ENCODE peak calls at places on chromosome 4, in four cellular contexts. Y is suprapubic skin, G is adrenal gland, J is SK-N-SH. R is an unnamed sample.

GRCh38 chr4:185550933-185551332 is 15.6 kb upstream of the PDLIM3 start:
- DNase-seq in J (no peak), G (no peak), Y (no peak), R (no peak)

GRCh38 chr4:118265312-118266144 is 87.3 kb downstream of the PRSS12 start:
- DNase-seq in Y (no peak), G (no peak), J (peak; percentile 71), R (no peak)

GRCh38 chr4:37453004-37453360 is 208.4 kb downstream of the NWD2 start:
- DNase-seq in G (no peak), J (peak; percentile 47), Y (no peak), R (peak; percentile 73)

GRCh38 chr4:185709802-185710486 is 102.0 kb downstream of the SORBS2 start:
- DNase-seq in Y (no peak), G (peak; percentile 82), J (no peak), R (no peak)

GRCh38 chr4:161702287-161702686 is 461.5 kb downstream of the FSTL5 start:
- DNase-seq in G (no peak), J (no peak), Y (no peak), R (peak; percentile 2)

GRCh38 chr4:98514930-98515809 is 143.2 kb downstream of the TSPAN5 start:
- DNase-seq in J (peak; percentile 23), Y (no peak), G (no peak), R (no peak)

GRCh38 chr4:85498068-85498733 is 23.3 kb downstream of the ARHGAP24 start:
- DNase-seq in G (peak; percentile 50), Y (peak; percentile 78), J (no peak), R (no peak)

GRCh38 chr4:120921456-120922389 is 803 bp downstream of the PRDM5 start:
- DNase-seq in J (no peak), G (peak; percentile 77), Y (peak; percentile 86), R (peak; percentile 69)

GRCh38 chr4:119209077-119209476 is 3.4 kb upstream of the USP53 start:
- DNase-seq in J (no peak), Y (no peak), G (no peak), R (no peak)

GRCh38 chr4:25862411-25863346 is at the start of gene SEL1L3:
- DNase-seq in Y (no peak), G (no peak), J (peak; percentile 84), R (peak; percentile 95)

GRCh38 chr4:25865586-25865985 is 2.8 kb upstream of the SEL1L3 start:
- DNase-seq in G (no peak), Y (no peak), J (no peak), R (peak; percentile 73)

GRCh38 chr4:25861951-25862410 is 807 bp downstream of the SEL1L3 start:
- DNase-seq in Y (no peak), G (peak; percentile 20), J (no peak), R (peak; percentile 79)

GRCh38 chr4:25863347-25863784 is 578 bp upstream of the SEL1L3 start:
- DNase-seq in Y (no peak), J (peak; percentile 57), G (no peak), R (peak; percentile 85)

GRCh38 chr4:25863906-25864418 is 1.2 kb upstream of the SEL1L3 start:
- DNase-seq in J (no peak), G (no peak), Y (no peak), R (peak; percentile 80)
- H3K4me3 ChIP-seq in J (no peak overlapping the region), G (no peak overlapping the region), Y (no peak overlapping the region), R (peak overlapping the region; percentile 59)

GRCh38 chr4:153476829-153477574 is 10.8 kb downstream of the TMEM131L start:
- DNase-seq in J (no peak), Y (no peak), G (no peak), R (no peak)
- H3K36me3 ChIP-seq in J (peaks cover 6% of the 10 kb centered on the region), Y (peaks cover 11% of the 10 kb centered on the region), G (no peaks in the 10 kb centered on the region), R (peaks cover 4% of the 10 kb centered on the region)

GRCh38 chr4:1043162-1043561 is 31.7 kb downstream of the FGFRL1 start:
- DNase-seq in Y (no peak), J (no peak), G (no peak), R (peak; percentile 43)
- H3K4me3 ChIP-seq in Y (no peak overlapping the region), J (no peak overlapping the region), G (no peak overlapping the region), R (no peak overlapping the region)

GRCh38 chr4:87360338-87360935 is 30.6 kb downstream of the HSD17B11 start:
- DNase-seq in J (no peak), G (no peak), Y (no peak), R (no peak)

GRCh38 chr4:87366763-87367162 is 24.2 kb downstream of the HSD17B11 start:
- DNase-seq in J (no peak), Y (no peak), G (no peak), R (no peak)

GRCh38 chr4:87359258-87359657 is 31.7 kb downstream of the HSD17B11 start:
- DNase-seq in G (no peak), Y (no peak), J (no peak), R (no peak)

GRCh38 chr4:87365348-87365747 is 25.6 kb downstream of the HSD17B11 start:
- DNase-seq in G (no peak), J (no peak), Y (no peak), R (no peak)

DNA sequence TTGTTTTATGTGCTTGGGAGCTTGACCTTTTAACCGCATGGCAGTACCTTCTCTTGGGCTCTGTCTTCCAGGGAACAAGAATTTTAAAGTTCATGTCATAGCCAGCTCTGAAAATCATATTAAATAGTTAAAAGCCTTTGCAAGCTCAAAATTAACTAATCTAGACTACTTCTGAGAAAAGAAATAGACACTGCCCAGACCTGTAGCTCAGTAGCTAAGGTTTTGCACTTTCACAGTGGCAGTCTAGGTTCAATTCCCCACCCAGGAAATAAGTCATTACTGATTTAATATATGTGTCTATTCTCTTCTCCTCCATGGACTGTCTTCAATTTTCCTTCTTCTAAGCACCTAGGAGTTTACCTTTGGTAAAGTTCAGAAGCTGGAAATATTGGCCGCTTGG is 27.4 kb downstream of the HSD17B11 start:
- DNase-seq in Y (no peak), J (no peak), G (no peak), R (no peak)
- H3K36me3 ChIP-seq in Y (peaks cover 29% of the 10 kb centered on the region), J (peaks cover 44% of the 10 kb centered on the region), G (no peaks in the 10 kb centered on the region), R (no peaks in the 10 kb centered on the region)

GRCh38 chr4:179110356-179110755 is 1668.1 kb upstream of the AGA start:
- DNase-seq in G (no peak), Y (no peak), J (no peak), R (no peak)
- H3K4me3 ChIP-seq in G (no peak overlapping the region), Y (no peak overlapping the region), J (no peak overlapping the region), R (no peak overlapping the region)

DNA sequence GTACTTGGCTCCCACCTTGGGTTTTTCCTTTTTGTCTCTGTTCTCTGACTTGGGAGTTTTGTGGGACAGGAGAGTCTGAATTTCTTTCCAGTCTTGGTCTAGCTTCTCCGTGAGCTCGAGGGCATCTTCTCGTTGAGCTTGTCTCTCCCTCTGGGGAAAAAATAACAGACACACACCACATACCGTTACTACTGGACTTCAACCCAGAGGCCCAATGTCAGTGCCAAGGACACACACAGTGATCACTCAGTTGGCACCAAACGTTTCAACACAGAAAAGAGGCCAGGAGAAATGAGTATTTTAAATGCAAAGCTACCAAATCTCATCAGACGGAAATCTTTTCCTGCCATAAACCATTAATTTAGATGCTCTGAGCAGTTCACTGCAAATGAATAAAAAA is 9.7 kb downstream of the NOP14 start:
- DNase-seq in G (no peak), J (no peak), Y (no peak), R (no peak)
- H3K36me3 ChIP-seq in G (no peaks in the 10 kb centered on the region), J (peaks cover 75% of the 10 kb centered on the region), Y (peaks cover 96% of the 10 kb centered on the region), R (peaks cover 54% of the 10 kb centered on the region)

DNA sequence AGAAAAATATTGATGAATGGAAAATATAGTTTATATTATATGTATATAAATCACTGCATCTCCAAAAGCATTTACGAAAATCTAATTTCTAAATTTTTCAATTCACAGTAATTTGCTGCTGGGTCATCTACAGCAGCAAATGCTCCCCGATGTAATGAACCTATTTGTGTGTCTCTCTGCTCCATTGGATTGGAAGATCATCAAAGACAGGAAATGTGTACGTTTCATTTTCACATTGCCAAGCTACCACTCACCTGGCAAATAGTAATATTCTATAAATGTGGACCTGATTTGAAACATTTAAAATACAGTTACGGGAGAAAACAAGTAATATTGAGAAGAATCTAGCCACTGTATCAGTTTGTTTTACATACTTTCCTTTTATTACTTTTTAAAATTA is 317.7 kb downstream of the PAPSS1 start:
- DNase-seq in G (no peak), J (no peak), Y (no peak), R (no peak)
- H3K4me3 ChIP-seq in G (no peak overlapping the region), J (no peak overlapping the region), Y (no peak overlapping the region), R (no peak overlapping the region)

GRCh38 chr4:38693531-38693930 is 29.5 kb downstream of the KLF3 start:
- DNase-seq in Y (no peak), G (no peak), J (no peak), R (no peak)
- H3K36me3 ChIP-seq in Y (peaks cover 91% of the 10 kb centered on the region), G (no peaks in the 10 kb centered on the region), J (peaks cover 95% of the 10 kb centered on the region), R (peaks cover 24% of the 10 kb centered on the region)

GRCh38 chr4:41436365-41437263 is 101.3 kb upstream of the LIMCH1 start:
- DNase-seq in Y (no peak), G (no peak), J (no peak), R (no peak)
- H3K4me3 ChIP-seq in Y (no peak overlapping the region), G (no peak overlapping the region), J (no peak overlapping the region), R (no peak overlapping the region)